ENCODE peak calls at places on chromosome 12, in four cellular contexts. C is HCT116, M is epithelial cell of esophagus, R is endodermal cell. K is an unnamed sample.

GRCh38 chr12:108647936-108648287 is 14.2 kb upstream of the SELPLG start:
- DNase-seq in C (no peak), M (no peak), R (peak; percentile 57), K (no peak)

GRCh38 chr12:122687091-122687490 is 16.1 kb downstream of the HCAR2 start:
- DNase-seq in C (no peak), M (peak; percentile 51), R (no peak), K (no peak)

GRCh38 chr12:55865327-55865726 is 22.6 kb upstream of the MMP19 start:
- DNase-seq in C (no peak), M (no peak), R (no peak), K (no peak)

GRCh38 chr12:49972122-49972521 is 625 bp upstream of the AQP6 start:
- DNase-seq in C (no peak), M (no peak), R (peak; percentile 50), K (no peak)

GRCh38 chr12:92943482-92944250 is 14.6 kb upstream of the EEA1 start:
- DNase-seq in C (no peak), M (no peak), R (no peak), K (no peak)

GRCh38 chr12:32477714-32478113 is 78.4 kb downstream of the FGD4 start:
- DNase-seq in C (no peak), M (no peak), R (no peak), K (no peak)

GRCh38 chr12:100427078-100427477 is 46.6 kb upstream of the NR1H4 start:
- DNase-seq in C (peak; percentile 23), M (peak; percentile 88), R (no peak), K (no peak)

GRCh38 chr12:84969226-84969625 is 56.6 kb upstream of the SLC6A15 start:
- DNase-seq in C (no peak), M (peak; percentile 80), R (no peak), K (no peak)

GRCh38 chr12:119139448-119139847 is 39.3 kb upstream of the HSPB8 start:
- DNase-seq in C (no peak), M (no peak), R (no peak), K (no peak)

GRCh38 chr12:6092784-6093722 is 31.4 kb downstream of the VWF start:
- DNase-seq in C (peak; percentile 82), M (peak; percentile 92), R (peak; percentile 84), K (no peak)

GRCh38 chr12:20863056-20863455 is 52.6 kb downstream of the SLCO1B3 start:
- DNase-seq in C (no peak), M (no peak), R (peak; percentile 49), K (no peak)

GRCh38 chr12:34404377-34405285 is 382.3 kb downstream of the ALG10 start:
- DNase-seq in C (no peak), M (no peak), R (peak; percentile 16), K (no peak)

GRCh38 chr12:116266220-116266619 is 11.3 kb downstream of the MED13L start:
- DNase-seq in C (no peak), M (peak; percentile 51), R (peak; percentile 78), K (no peak)

DNA sequence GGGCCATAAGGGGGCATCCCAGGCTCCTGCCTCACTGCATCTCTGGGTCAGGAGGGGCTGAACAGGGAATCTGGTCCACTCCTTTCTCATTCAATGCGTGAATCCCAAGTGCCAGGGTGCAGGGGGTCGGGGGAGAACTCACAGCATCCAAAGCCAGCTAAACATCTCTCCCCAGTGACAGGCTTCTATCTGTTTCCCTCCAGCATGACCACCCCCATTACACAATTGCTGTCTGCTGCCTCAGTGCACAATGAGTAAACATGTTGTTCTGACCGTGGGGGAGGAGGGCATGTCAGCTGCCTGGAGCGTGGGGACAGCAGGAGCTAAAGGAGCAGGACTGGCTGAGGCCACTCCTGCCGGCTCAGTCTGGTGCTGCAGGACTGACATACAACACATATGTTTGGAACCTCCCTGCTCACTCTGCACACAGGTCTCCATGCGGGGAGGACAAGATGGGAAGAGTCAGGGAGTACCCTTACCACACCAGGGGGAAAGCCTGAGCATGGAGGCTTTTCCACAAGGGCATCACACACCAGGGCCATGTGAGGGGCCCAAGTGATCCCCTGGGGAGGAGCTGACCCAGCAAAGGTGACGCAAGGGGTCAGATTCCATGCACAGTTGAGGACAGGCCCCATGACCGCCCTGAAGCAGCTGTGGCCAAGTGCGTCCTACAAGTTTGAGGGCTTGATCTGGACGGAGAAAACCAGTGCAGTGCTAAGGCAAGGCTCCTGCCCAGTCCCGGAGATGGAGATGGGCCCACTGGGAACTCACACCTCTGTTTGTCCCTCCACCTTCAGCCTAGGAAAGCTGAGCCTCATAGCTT is 1.4 kb downstream of the TNS2 start:
- DNase-seq in C (no peak), M (peak; percentile 66), R (peak; percentile 67), K (peak; percentile 44)
- TF ChIP-seq CTCF in C (no peak), M (peak; percentile 30), R (peak; percentile 21), K (peak; percentile 13)

GRCh38 chr12:23221066-23221465 is 596.1 kb downstream of the ETNK1 start:
- DNase-seq in C (no peak), M (peak; percentile 44), R (peak; percentile 82), K (no peak)
- TF ChIP-seq CTCF in C (no peak), M (peak; percentile 60), R (peak; percentile 97), K (peak; percentile 23)

GRCh38 chr12:79420146-79420618 is 270.6 kb downstream of the PAWR start:
- DNase-seq in C (peak; percentile 45), M (peak; percentile 77), R (peak; percentile 66), K (no peak)
- TF ChIP-seq CTCF in C (peak; percentile 53), M (peak; percentile 66), R (peak; percentile 81), K (peak; percentile 51)

GRCh38 chr12:3901116-3901515 is 27.9 kb upstream of the PARP11 start:
- DNase-seq in C (no peak), M (no peak), R (no peak), K (no peak)
- TF ChIP-seq CTCF in C (no peak), M (no peak), R (peak; percentile 87), K (peak; percentile 10)

GRCh38 chr12:110906088-110906487 is 14.3 kb downstream of the MYL2 start:
- DNase-seq in C (no peak), M (no peak), R (no peak), K (no peak)
- TF ChIP-seq CTCF in C (peak; percentile 20), M (no peak), R (peak; percentile 23), K (no peak)

GRCh38 chr12:39824505-39825198 is 205.0 kb upstream of the ABCD2 start:
- DNase-seq in C (no peak), M (peak; percentile 30), R (no peak), K (no peak)
- TF ChIP-seq CTCF in C (no peak), M (no peak), R (no peak), K (no peak)

GRCh38 chr12:15853877-15854276 is 28.3 kb upstream of the STRAP start:
- DNase-seq in C (no peak), M (no peak), R (no peak), K (no peak)
- TF ChIP-seq CTCF in C (no peak), M (no peak), R (no peak), K (no peak)

GRCh38 chr12:97359291-97359690 is 103.3 kb upstream of the RMST start:
- DNase-seq in C (no peak), M (no peak), R (no peak), K (no peak)
- TF ChIP-seq CTCF in C (no peak), M (no peak), R (peak; percentile 54), K (no peak)

GRCh38 chr12:3333583-3333982 is 157.4 kb upstream of the PRMT8 start:
- DNase-seq in C (peak; percentile 38), M (no peak), R (peak; percentile 98), K (peak; percentile 62)
- TF ChIP-seq CTCF in C (no peak), M (no peak), R (peak; percentile 76), K (no peak)

GRCh38 chr12:400828-401227 is 616 bp upstream of the CCDC77 start:
- DNase-seq in C (no peak), M (no peak), R (peak; percentile 38), K (no peak)

GRCh38 chr12:401235-402126 is at the start of gene CCDC77:
- DNase-seq in C (peak; percentile 83), M (peak; percentile 93), R (peak; percentile 99), K (peak; percentile 91)

DNA sequence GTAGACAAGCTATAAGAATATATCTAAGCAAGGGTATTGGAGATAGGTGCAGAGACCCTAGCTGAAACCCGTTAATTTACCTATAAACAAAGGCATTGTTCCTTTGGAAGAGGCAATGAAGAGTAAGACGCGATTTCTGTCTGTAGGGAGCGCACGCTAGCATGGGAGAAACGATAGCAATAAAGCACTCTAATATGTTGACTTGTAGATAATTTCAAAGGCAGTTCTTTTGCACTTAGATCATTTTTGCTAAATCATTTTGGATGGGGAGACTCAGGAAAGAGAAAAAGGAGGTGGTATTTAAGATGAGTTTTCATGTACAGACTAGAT is 648 bp downstream of the CCDC77 start:
- DNase-seq in C (no peak), M (peak; percentile 53), R (peak; percentile 68), K (peak; percentile 17)
- TF ChIP-seq CTCF in C (peak; percentile 8), M (peak; percentile 52), R (peak; percentile 73), K (peak; percentile 19)